ENCODE peak calls at places on chromosomes 13 and 19, in ten cellular contexts. J is cardiac muscle cell; B is heart right ventricle; O is body of pancreas; I is tibial artery; H is effector memory CD4-positive, alpha-beta T cell; U is CD8-positive, alpha-beta T cell; Y is psoas muscle; D is left ventricle myocardium inferior; Q is neural progenitor cell. R is an unnamed sample.

GRCh38 chr13:24997367-24997967 is 98.5 kb upstream of the PABPC3 start:
- DNase-seq in Y (no peak), J (peak; percentile 56), Q (peak; percentile 46), I (no peak), H (no peak), B (no peak), O (no peak), D (no peak), U (peak; percentile 15), R (no peak)

GRCh38 chr13:74771964-74772363 is 637.8 kb upstream of the KLF12 start:
- DNase-seq in Q (no peak), U (no peak), D (no peak), H (no peak), J (no peak), B (no peak), O (no peak), Y (no peak), I (no peak), R (no peak)

GRCh38 chr13:29369060-29369743 is 226.3 kb downstream of the SLC7A1 start:
- DNase-seq in Y (no peak), Q (peak; percentile 76), O (peak; percentile 16), B (no peak), U (no peak), J (peak; percentile 73), I (no peak), H (no peak), D (no peak), R (no peak)

GRCh38 chr19:37217855-37218591 is at the start of gene ZNF383:
- DNase-seq in Q (peak; percentile 93), H (peak; percentile 51), D (peak; percentile 88), U (peak; percentile 78), O (peak; percentile 92), J (peak; percentile 95), Y (peak; percentile 93), B (peak; percentile 87), I (peak; percentile 89), R (peak; percentile 94)

GRCh38 chr13:100594731-100595130 is 6.1 kb upstream of the GGACT start:
- DNase-seq in U (no peak), B (no peak), Y (no peak), J (peak; percentile 42), D (no peak), Q (peak; percentile 63), H (no peak), I (no peak), O (peak; percentile 72), R (no peak)

GRCh38 chr13:19860884-19861655 is 2.4 kb downstream of the ZMYM5 start:
- DNase-seq in Q (peak; percentile 41), J (no peak), I (no peak), B (no peak), O (no peak), U (peak; percentile 6), D (no peak), H (no peak), Y (no peak), R (no peak)

GRCh38 chr13:28320209-28320608 is 174.7 kb downstream of the FLT1 start:
- DNase-seq in U (no peak), O (no peak), B (no peak), J (no peak), Y (no peak), H (no peak), Q (no peak), D (no peak), I (no peak), R (no peak)

GRCh38 chr13:44703371-44703770 is 127.2 kb upstream of the TSC22D1 start:
- DNase-seq in Y (no peak), Q (no peak), H (no peak), O (no peak), I (no peak), D (no peak), J (no peak), U (no peak), B (no peak), R (no peak)

GRCh38 chr19:33905937-33906577 is 109.4 kb downstream of the KCTD15 start:
- DNase-seq in O (peak; percentile 90), I (peak; percentile 34), H (no peak), Y (peak; percentile 73), U (no peak), D (peak; percentile 83), Q (peak; percentile 77), J (peak; percentile 45), B (peak; percentile 80), R (peak; percentile 93)

GRCh38 chr19:58544591-58545285 is 874 bp downstream of the TRIM28 start:
- DNase-seq in Y (no peak), J (peak; percentile 76), B (peak; percentile 50), I (no peak), O (no peak), D (no peak), H (peak; percentile 70), Q (peak; percentile 90), U (peak; percentile 77), R (no peak)

GRCh38 chr19:40523322-40524047 is 53.2 kb upstream of the SHKBP1 start:
- DNase-seq in Y (peak; percentile 62), O (peak; percentile 88), H (no peak), Q (peak; percentile 83), D (peak; percentile 36), B (peak; percentile 35), U (peak; percentile 31), J (peak; percentile 77), I (peak; percentile 29), R (peak; percentile 37)

GRCh38 chr13:73366241-73366640 is 307.4 kb downstream of the KLF5 start:
- DNase-seq in O (no peak), B (no peak), I (no peak), Y (no peak), D (no peak), H (no peak), J (no peak), U (no peak), Q (no peak), R (no peak)

GRCh38 chr13:29005035-29005434 is 184.9 kb downstream of the MTUS2 start:
- DNase-seq in J (no peak), I (no peak), B (no peak), Q (no peak), H (no peak), U (no peak), O (no peak), Y (no peak), D (no peak), R (no peak)

GRCh38 chr19:14496849-14497346 is 971 bp upstream of the GIPC1 start:
- DNase-seq in D (no peak), Y (no peak), I (no peak), Q (no peak), B (no peak), J (no peak), H (no peak), O (peak; percentile 49), U (no peak), R (no peak)

GRCh38 chr19:11031421-11032070 is 57.7 kb upstream of the LDLR start:
- DNase-seq in Q (no peak), O (no peak), H (no peak), I (no peak), U (no peak), Y (no peak), D (no peak), B (no peak), J (no peak), R (no peak)

GRCh38 chr19:40398417-40399056 is 8.6 kb upstream of the HIPK4 start:
- DNase-seq in I (no peak), H (peak; percentile 25), U (peak; percentile 52), O (peak; percentile 19), Y (no peak), B (no peak), J (peak; percentile 38), D (peak; percentile 38), Q (peak; percentile 84), R (peak; percentile 74)

GRCh38 chr13:46182491-46182877 is 507 bp upstream of the LCP1 start:
- DNase-seq in B (no peak), U (no peak), Q (no peak), J (no peak), Y (no peak), H (no peak), O (no peak), I (no peak), D (no peak), R (no peak)
- H3K4me1 ChIP-seq in B (no peaks in the 10 kb centered on the region), U (peaks cover 44% of the 10 kb centered on the region), Q (no peaks in the 10 kb centered on the region), J (peaks cover 14% of the 10 kb centered on the region), Y (no peaks in the 10 kb centered on the region), H (peaks cover 38% of the 10 kb centered on the region), O (no peaks in the 10 kb centered on the region), I (no peaks in the 10 kb centered on the region), D (no peaks in the 10 kb centered on the region), R (no peaks in the 10 kb centered on the region)

GRCh38 chr13:110339975-110340550 is 33.0 kb downstream of the COL4A2 start:
- DNase-seq in Q (no peak), J (no peak), Y (no peak), H (no peak), I (no peak), D (no peak), U (no peak), B (no peak), O (no peak), R (no peak)
- H3K27ac ChIP-seq in Q (no peak overlapping the region), J (peak overlapping the region; percentile 78), Y (peak overlapping the region; percentile 73), H (no peak overlapping the region), I (peak overlapping the region; percentile 93), D (peak overlapping the region; percentile 89), U (no peak overlapping the region), B (peak overlapping the region; percentile 96), O (no peak overlapping the region), R (peak overlapping the region; percentile 98)

DNA sequence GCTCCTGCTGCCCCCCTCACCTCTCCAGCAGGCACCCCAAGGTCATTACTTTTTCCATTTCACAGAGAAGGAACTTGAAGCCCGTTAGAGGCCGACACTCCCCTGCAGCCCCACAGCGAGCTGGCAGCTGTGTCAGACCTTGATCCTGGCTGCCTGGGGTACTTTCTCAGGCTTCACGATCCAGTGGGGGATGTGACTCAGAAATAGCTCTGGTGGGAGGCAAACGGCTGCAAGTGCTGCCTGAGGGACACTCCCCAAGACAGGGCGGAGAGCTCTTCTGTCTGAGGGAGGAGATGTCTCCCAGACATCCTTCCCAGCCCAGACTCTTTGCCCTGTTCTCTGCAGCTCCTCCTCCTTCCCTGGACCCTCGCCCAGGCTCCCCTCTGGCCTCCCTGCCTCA is 4.8 kb downstream of the TSKS start:
- DNase-seq in I (no peak), J (no peak), Y (no peak), H (no peak), Q (no peak), O (no peak), U (no peak), B (no peak), D (no peak), R (no peak)
- H3K4me3 ChIP-seq in I (no peak overlapping the region), J (no peak overlapping the region), Y (no peak overlapping the region), H (no peak overlapping the region), Q (no peak overlapping the region), O (no peak overlapping the region), U (no peak overlapping the region), B (no peak overlapping the region), D (no peak overlapping the region), R (no peak overlapping the region)

GRCh38 chr13:49428041-49428763 is 15.7 kb downstream of the CAB39L start:
- DNase-seq in O (no peak), J (no peak), U (no peak), B (no peak), Q (no peak), I (no peak), H (no peak), D (peak; percentile 17), Y (no peak), R (no peak)

DNA sequence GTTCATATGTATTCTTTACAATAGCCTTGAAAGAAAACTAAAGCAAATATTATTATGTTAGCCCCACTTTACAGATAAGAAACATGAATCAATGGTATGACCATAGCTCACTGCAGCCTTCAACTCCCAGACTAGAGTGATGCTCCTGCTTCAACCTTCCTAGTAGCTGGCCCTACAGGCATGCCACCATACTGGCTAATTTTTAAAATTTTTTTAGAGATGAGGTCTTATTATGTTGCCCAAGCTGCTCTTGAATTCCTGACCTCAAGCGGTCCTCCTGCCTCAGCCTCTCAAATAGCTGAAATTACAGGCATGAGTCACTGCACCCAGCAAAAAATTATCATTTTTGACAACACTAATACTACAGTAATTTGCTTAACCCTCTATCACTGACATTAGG is 14.8 kb downstream of the CAB39L start:
- DNase-seq in U (no peak), D (no peak), O (no peak), H (no peak), J (no peak), Y (no peak), Q (no peak), B (no peak), I (no peak), R (no peak)
- H3K4me1 ChIP-seq in U (no peaks in the 10 kb centered on the region), D (no peaks in the 10 kb centered on the region), O (no peaks in the 10 kb centered on the region), H (no peaks in the 10 kb centered on the region), J (peaks cover 3% of the 10 kb centered on the region), Y (no peaks in the 10 kb centered on the region), Q (peaks cover 8% of the 10 kb centered on the region), B (no peaks in the 10 kb centered on the region), I (no peaks in the 10 kb centered on the region), R (no peaks in the 10 kb centered on the region)